ENCODE peak calls at places on chromosome 14, in seven cellular contexts. C is stomach, H is cardiac muscle cell, Z is IMR-90, I is astrocyte of the spinal cord, X is heart right ventricle, G is lower leg skin. T is an unnamed sample.
A peak's percentile ranks its signal among the peaks of the same experiment; 100 is the strongest.

GRCh38 chr14:23321572-23322547 is 603 bp downstream of the PABPN1 start:
- DNase-seq in C (peak; percentile 52), H (peak; percentile 59), Z (peak; percentile 54), I (peak; percentile 50), X (peak; percentile 44), G (peak; percentile 89), T (no peak)

GRCh38 chr14:54754623-54755386 is 147.8 kb downstream of the GCH1 start:
- DNase-seq in C (no peak), H (no peak), Z (no peak), I (no peak), X (no peak), G (no peak), T (no peak)

GRCh38 chr14:50417853-50418252 is 21.2 kb upstream of the CDKL1 start:
- DNase-seq in C (no peak), H (peak; percentile 55), Z (peak; percentile 22), I (peak; percentile 31), X (no peak), G (no peak), T (no peak)

GRCh38 chr14:75344396-75344795 is 65.8 kb downstream of the FOS start:
- DNase-seq in C (no peak), H (no peak), Z (no peak), I (no peak), X (no peak), G (no peak), T (no peak)

GRCh38 chr14:30194769-30195168 is 267.1 kb upstream of the PRKD1 start:
- DNase-seq in C (no peak), H (peak; percentile 92), Z (peak; percentile 91), I (peak; percentile 93), X (no peak), G (no peak), T (no peak)

GRCh38 chr14:92039720-92040430 is at the start of gene TRIP11:
- DNase-seq in C (peak; percentile 95), H (peak; percentile 97), Z (peak; percentile 93), I (peak; percentile 96), X (peak; percentile 95), G (peak; percentile 98), T (peak; percentile 98)

GRCh38 chr14:90615444-90616095 is 200.7 kb downstream of the TTC7B start:
- DNase-seq in C (no peak), H (no peak), Z (no peak), I (no peak), X (peak; percentile 46), G (no peak), T (no peak)

GRCh38 chr14:92401561-92401960 is 78.6 kb downstream of the SLC24A4 start:
- DNase-seq in C (no peak), H (no peak), Z (no peak), I (no peak), X (no peak), G (no peak), T (no peak)

GRCh38 chr14:20797159-20797558 is 5.5 kb downstream of the RNASE1 start:
- DNase-seq in C (no peak), H (no peak), Z (no peak), I (no peak), X (no peak), G (no peak), T (no peak)

GRCh38 chr14:76937181-76938091 is 91.1 kb downstream of the IRF2BPL start:
- DNase-seq in C (peak; percentile 39), H (peak; percentile 91), Z (peak; percentile 91), I (peak; percentile 91), X (peak; percentile 78), G (no peak), T (no peak)

GRCh38 chr14:64721391-64721791 is 17.2 kb downstream of the PLEKHG3 start:
- DNase-seq in C (peak; percentile 62), H (peak; percentile 49), Z (peak; percentile 37), I (peak; percentile 87), X (peak; percentile 51), G (no peak), T (peak; percentile 21)

GRCh38 chr14:34013714-34014055 is 62.8 kb upstream of the EGLN3 start:
- DNase-seq in C (no peak), H (no peak), Z (no peak), I (no peak), X (no peak), G (no peak), T (no peak)

GRCh38 chr14:20630340-20631022 is 11.0 kb downstream of the OR6S1 start:
- DNase-seq in C (no peak), H (peak; percentile 41), Z (peak; percentile 58), I (peak; percentile 37), X (no peak), G (no peak), T (no peak)

GRCh38 chr14:99760817-99761216 is 32.4 kb upstream of the EML1 start:
- DNase-seq in C (no peak), H (no peak), Z (no peak), I (no peak), X (no peak), G (no peak), T (no peak)

GRCh38 chr14:77322209-77322902 is 1.5 kb downstream of the GSTZ1 start:
- DNase-seq in C (no peak), H (no peak), Z (no peak), I (no peak), X (no peak), G (peak; percentile 79), T (no peak)

GRCh38 chr14:59406454-59407245 is 58.5 kb downstream of the GPR135 start:
- DNase-seq in C (no peak), H (peak; percentile 89), Z (peak; percentile 59), I (peak; percentile 51), X (peak; percentile 57), G (no peak), T (no peak)

GRCh38 chr14:23047042-23047634 is 5.1 kb downstream of the PSMB11 start:
- DNase-seq in C (no peak), H (peak; percentile 47), Z (no peak), I (no peak), X (peak; percentile 45), G (no peak), T (no peak)

GRCh38 chr14:78836777-78837176 is 666.6 kb downstream of the NRXN3 start:
- DNase-seq in C (peak; percentile 45), H (peak; percentile 57), Z (peak; percentile 52), I (peak; percentile 64), X (peak; percentile 34), G (no peak), T (peak; percentile 52)

GRCh38 chr14:31263485-31264133 is 56.0 kb upstream of the HECTD1 start:
- DNase-seq in C (peak; percentile 54), H (peak; percentile 98), Z (peak; percentile 100), I (peak; percentile 99), X (peak; percentile 17), G (peak; percentile 88), T (no peak)

GRCh38 chr14:21241218-21241819 is 27.9 kb downstream of the HNRNPC start:
- DNase-seq in C (no peak), H (peak; percentile 54), Z (peak; percentile 38), I (peak; percentile 32), X (no peak), G (no peak), T (no peak)

DNA sequence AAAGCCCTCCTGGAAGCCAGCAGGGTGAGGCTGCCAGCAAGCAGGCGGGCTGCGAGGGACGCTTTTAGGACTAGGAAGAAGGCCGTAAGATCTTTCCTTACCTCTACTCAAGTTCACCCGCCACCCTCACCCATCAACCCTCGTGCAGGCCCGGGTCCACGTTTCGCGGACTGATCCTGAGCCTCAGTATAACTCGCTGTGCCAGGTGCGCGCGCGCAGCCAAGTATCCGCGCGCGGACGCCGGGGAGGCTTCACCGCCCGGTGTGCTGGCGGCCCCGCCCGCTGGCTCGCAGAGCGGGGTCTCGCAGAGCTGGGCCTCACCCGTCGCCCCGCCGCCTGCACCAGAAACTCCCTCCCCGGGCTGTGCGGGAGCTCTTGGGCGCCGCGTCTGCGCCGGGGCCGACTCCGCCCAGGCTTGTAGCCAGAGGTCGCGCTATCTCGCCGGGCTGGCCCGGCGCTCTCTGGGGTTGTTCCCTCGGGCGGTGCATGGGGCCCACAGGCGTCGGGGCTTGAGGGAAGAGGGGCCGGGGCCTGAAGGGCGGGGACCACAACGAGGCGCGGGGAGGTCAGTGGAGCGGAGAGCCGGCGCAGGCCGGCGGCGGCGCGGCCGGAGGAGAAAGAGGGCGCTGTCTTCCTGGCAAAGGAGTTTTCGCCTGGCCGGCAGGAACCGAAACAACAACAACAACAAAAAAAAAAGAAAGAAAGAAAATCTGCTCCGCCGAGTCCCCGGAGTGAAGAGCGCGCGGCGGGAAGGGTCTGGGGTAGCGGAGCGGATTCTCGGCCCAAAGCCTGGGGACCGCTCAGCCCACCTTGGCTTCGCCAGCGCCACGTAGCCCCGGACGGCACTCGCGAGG is 7.7 kb upstream of the SIX1 start:
- DNase-seq in C (peak; percentile 59), H (peak; percentile 74), Z (peak; percentile 73), I (peak; percentile 78), X (peak; percentile 21), G (peak; percentile 85), T (no peak)
- TF ChIP-seq CTCF in C (peak; percentile 25), H (peak; percentile 64), Z (peak; percentile 53), I (peak; percentile 57), X (peak; percentile 62), G (no peak), T (peak; percentile 54)

DNA sequence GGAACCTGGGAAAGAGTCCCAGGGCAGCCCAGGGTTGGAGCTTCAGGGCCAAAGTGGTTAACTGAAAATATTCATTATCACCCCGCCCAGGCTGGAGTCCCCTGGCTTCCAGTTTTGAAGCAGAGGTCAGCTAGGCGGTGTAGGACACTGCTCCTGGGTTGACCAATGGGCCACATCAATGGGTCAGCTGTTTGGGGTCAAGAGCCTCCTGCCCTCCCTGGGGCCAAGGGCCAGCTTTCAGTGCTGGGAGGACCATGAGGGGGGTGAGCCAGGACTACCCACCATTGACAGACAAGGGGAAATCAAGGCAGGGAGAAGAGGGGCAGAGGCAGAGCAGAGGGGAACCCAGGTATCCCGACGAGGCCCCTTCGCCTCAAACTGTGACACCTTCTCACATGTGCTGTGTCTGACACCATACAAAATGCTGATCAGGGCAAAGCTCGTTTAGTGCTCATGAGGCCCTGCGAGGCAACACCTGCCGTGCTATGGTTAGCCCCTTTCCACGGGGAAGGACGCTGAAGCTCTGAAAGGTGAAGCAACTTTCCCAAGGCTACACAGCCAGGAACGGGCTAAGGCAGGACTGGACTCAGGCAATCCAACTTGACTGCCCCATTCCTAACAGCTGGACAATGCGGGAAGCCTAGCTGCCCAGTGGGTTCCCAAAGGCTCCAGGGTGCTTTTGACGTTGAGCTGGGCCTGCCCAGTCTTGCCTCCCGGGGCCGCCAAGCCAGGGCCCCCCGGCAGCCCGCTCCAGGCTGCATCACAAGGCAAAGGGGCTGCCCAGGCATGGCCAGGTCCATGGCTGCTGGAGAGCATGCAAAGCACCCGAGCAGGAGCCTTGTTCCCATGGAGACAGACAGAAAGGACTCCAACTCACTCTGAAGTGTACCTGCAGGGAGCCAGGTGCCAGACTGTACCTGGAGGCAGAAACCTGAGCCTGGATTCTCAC is 2.0 kb downstream of the SYNE3 start:
- DNase-seq in C (no peak), H (no peak), Z (no peak), I (no peak), X (no peak), G (peak; percentile 81), T (no peak)
- H3K4me3 ChIP-seq in C (peak overlapping the region; percentile 71), H (no peak overlapping the region), Z (no peak overlapping the region), I (no peak overlapping the region), X (no peak overlapping the region), G (no peak overlapping the region), T (no peak overlapping the region)

GRCh38 chr14:87233806-87234384 is 759.1 kb downstream of the GALC start:
- DNase-seq in C (no peak), H (no peak), Z (no peak), I (no peak), X (no peak), G (no peak), T (no peak)
- TF ChIP-seq CTCF in C (no peak), H (no peak), Z (no peak), I (no peak), X (no peak), G (no peak), T (no peak)

DNA sequence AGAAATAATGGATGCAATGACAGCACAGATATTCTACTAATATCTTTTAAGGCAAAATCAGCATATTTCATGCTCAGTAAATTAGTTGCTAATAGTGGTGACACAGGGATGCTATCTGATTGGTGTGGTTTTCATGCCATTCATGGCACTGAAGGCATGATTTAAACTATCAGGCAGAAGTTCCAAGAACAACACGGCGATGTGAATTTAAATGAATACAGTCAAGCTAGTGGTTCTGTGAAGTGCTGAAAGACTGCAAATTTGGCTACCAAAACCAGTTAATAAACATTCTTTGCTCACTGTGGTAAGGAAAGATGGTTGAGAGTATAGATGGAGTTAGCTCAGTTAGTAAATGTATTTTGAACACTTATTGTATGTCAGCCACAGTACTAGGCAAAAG is 272.0 kb upstream of the DIO2 start:
- DNase-seq in C (no peak), H (no peak), Z (no peak), I (peak; percentile 55), X (no peak), G (no peak), T (no peak)
- H3K4me3 ChIP-seq in C (no peak overlapping the region), H (no peak overlapping the region), Z (no peak overlapping the region), I (no peak overlapping the region), X (no peak overlapping the region), G (no peak overlapping the region), T (no peak overlapping the region)